ENCODE peak calls at places on chromosomes 12 and 14, in seven cellular contexts. One of them, this sample, is unnamed.

GRCh38 chr14:23883684-23884540 is 69.7 kb upstream of the DHRS4 start:
- DNase-seq in WTC11: no peak
- DNase-seq in cardiac muscle cell: no peak
- DNase-seq in CD4-positive, alpha-beta memory T cell: no peak
- DNase-seq in lower leg skin: no peak
- DNase-seq in T-helper 1 cell: no peak
- DNase-seq in sigmoid colon: no peak
- DNase-seq in this sample: no peak

GRCh38 chr12:26090853-26091510 is 33.9 kb downstream of the BHLHE41 start:
- DNase-seq in WTC11: no peak
- DNase-seq in cardiac muscle cell: no peak
- DNase-seq in CD4-positive, alpha-beta memory T cell: no peak
- DNase-seq in lower leg skin: no peak
- DNase-seq in T-helper 1 cell: no peak
- DNase-seq in sigmoid colon: no peak
- DNase-seq in this sample: no peak

GRCh38 chr12:9331218-9331626 is 123.0 kb upstream of the PZP start:
- DNase-seq in WTC11: peak
- DNase-seq in cardiac muscle cell: peak
- DNase-seq in CD4-positive, alpha-beta memory T cell: peak
- DNase-seq in lower leg skin: peak
- DNase-seq in T-helper 1 cell: peak
- DNase-seq in sigmoid colon: no peak
- DNase-seq in this sample: peak

GRCh38 chr12:32836710-32837109 is 59.9 kb downstream of the PKP2 start:
- DNase-seq in WTC11: no peak
- DNase-seq in cardiac muscle cell: no peak
- DNase-seq in CD4-positive, alpha-beta memory T cell: no peak
- DNase-seq in lower leg skin: no peak
- DNase-seq in T-helper 1 cell: no peak
- DNase-seq in sigmoid colon: no peak
- DNase-seq in this sample: no peak

GRCh38 chr14:60974070-60974469 is 6.8 kb downstream of the TRMT5 start:
- DNase-seq in WTC11: no peak
- DNase-seq in cardiac muscle cell: no peak
- DNase-seq in CD4-positive, alpha-beta memory T cell: no peak
- DNase-seq in lower leg skin: no peak
- DNase-seq in T-helper 1 cell: no peak
- DNase-seq in sigmoid colon: no peak
- DNase-seq in this sample: no peak

GRCh38 chr12:2514038-2514340 is 280.8 kb upstream of the FKBP4 start:
- DNase-seq in WTC11: no peak
- DNase-seq in cardiac muscle cell: no peak
- DNase-seq in CD4-positive, alpha-beta memory T cell: no peak
- DNase-seq in lower leg skin: no peak
- DNase-seq in T-helper 1 cell: no peak
- DNase-seq in sigmoid colon: no peak
- DNase-seq in this sample: no peak

GRCh38 chr12:102063066-102063465 is 1.3 kb upstream of the WASHC3 start:
- DNase-seq in WTC11: no peak
- DNase-seq in cardiac muscle cell: no peak
- DNase-seq in CD4-positive, alpha-beta memory T cell: no peak
- DNase-seq in lower leg skin: no peak
- DNase-seq in T-helper 1 cell: no peak
- DNase-seq in sigmoid colon: no peak
- DNase-seq in this sample: peak

GRCh38 chr14:81172881-81173280 is 47.9 kb downstream of the GTF2A1 start:
- DNase-seq in WTC11: no peak
- DNase-seq in cardiac muscle cell: no peak
- DNase-seq in CD4-positive, alpha-beta memory T cell: no peak
- DNase-seq in lower leg skin: no peak
- DNase-seq in T-helper 1 cell: no peak
- DNase-seq in sigmoid colon: no peak
- DNase-seq in this sample: no peak

GRCh38 chr12:122965356-122965755 is 907 bp downstream of the ABCB9 start:
- DNase-seq in WTC11: no peak
- DNase-seq in cardiac muscle cell: no peak
- DNase-seq in CD4-positive, alpha-beta memory T cell: no peak
- DNase-seq in lower leg skin: no peak
- DNase-seq in T-helper 1 cell: no peak
- DNase-seq in sigmoid colon: no peak
- DNase-seq in this sample: no peak

GRCh38 chr14:99231850-99232401 is 40.1 kb downstream of the BCL11B start:
- DNase-seq in WTC11: peak
- DNase-seq in cardiac muscle cell: no peak
- DNase-seq in CD4-positive, alpha-beta memory T cell: no peak
- DNase-seq in lower leg skin: no peak
- DNase-seq in T-helper 1 cell: no peak
- DNase-seq in sigmoid colon: no peak
- DNase-seq in this sample: no peak

GRCh38 chr12:79662046-79662811 is 28.5 kb downstream of the PAWR start:
- DNase-seq in WTC11: no peak
- DNase-seq in cardiac muscle cell: no peak
- DNase-seq in CD4-positive, alpha-beta memory T cell: no peak
- DNase-seq in lower leg skin: no peak
- DNase-seq in T-helper 1 cell: no peak
- DNase-seq in sigmoid colon: no peak
- DNase-seq in this sample: no peak

GRCh38 chr12:110367209-110367864 is 36.2 kb downstream of the ANAPC7 start:
- DNase-seq in WTC11: no peak
- DNase-seq in cardiac muscle cell: no peak
- DNase-seq in CD4-positive, alpha-beta memory T cell: no peak
- DNase-seq in lower leg skin: no peak
- DNase-seq in T-helper 1 cell: no peak
- DNase-seq in sigmoid colon: peak
- DNase-seq in this sample: no peak

GRCh38 chr14:90239139-90239538 is 17.2 kb upstream of the PSMC1 start:
- DNase-seq in WTC11: no peak
- DNase-seq in cardiac muscle cell: peak
- DNase-seq in CD4-positive, alpha-beta memory T cell: no peak
- DNase-seq in lower leg skin: no peak
- DNase-seq in T-helper 1 cell: no peak
- DNase-seq in sigmoid colon: no peak
- DNase-seq in this sample: peak

GRCh38 chr12:69052613-69053408 is 119.8 kb upstream of the CPM start:
- DNase-seq in WTC11: peak
- DNase-seq in cardiac muscle cell: peak
- DNase-seq in CD4-positive, alpha-beta memory T cell: peak
- DNase-seq in lower leg skin: no peak
- DNase-seq in T-helper 1 cell: no peak
- DNase-seq in sigmoid colon: no peak
- DNase-seq in this sample: no peak

GRCh38 chr12:89490922-89491321 is 33.7 kb downstream of the GALNT4 start:
- DNase-seq in WTC11: no peak
- DNase-seq in cardiac muscle cell: no peak
- DNase-seq in CD4-positive, alpha-beta memory T cell: no peak
- DNase-seq in lower leg skin: no peak
- DNase-seq in T-helper 1 cell: no peak
- DNase-seq in sigmoid colon: no peak
- DNase-seq in this sample: no peak

GRCh38 chr14:68736519-68736918 is 56.3 kb downstream of the ZFP36L1 start:
- DNase-seq in WTC11: peak
- DNase-seq in cardiac muscle cell: no peak
- DNase-seq in CD4-positive, alpha-beta memory T cell: no peak
- DNase-seq in lower leg skin: no peak
- DNase-seq in T-helper 1 cell: no peak
- DNase-seq in sigmoid colon: no peak
- DNase-seq in this sample: no peak